ENCODE peak calls at places on chromosomes 7 and 10, in seven cellular contexts. D, U, Q, W, I, F and J are unnamed samples.

GRCh38 chr7:64618785-64619456 is 47.0 kb upstream of the ZNF107 start:
- DNase-seq in W (no peak), F (peak), U (peak), Q (no peak), D (peak), I (no peak), J (peak)

GRCh38 chr10:2202401-2202800 is 465.1 kb upstream of the ADARB2 start:
- DNase-seq in D (no peak), Q (no peak), I (no peak), F (no peak), W (no peak), U (peak), J (no peak)

GRCh38 chr7:39259391-39260003 is 281.8 kb downstream of the POU6F2 start:
- DNase-seq in F (no peak), Q (no peak), D (no peak), U (no peak), I (no peak), W (no peak), J (no peak)

GRCh38 chr7:37833107-37833817 is 15.1 kb upstream of the NME8 start:
- DNase-seq in Q (peak), D (peak), W (peak), U (peak), I (no peak), F (peak), J (peak)

GRCh38 chr10:29805134-29805691 is 170.4 kb upstream of the SVIL start:
- DNase-seq in Q (no peak), F (no peak), I (no peak), D (no peak), U (no peak), W (no peak), J (no peak)

GRCh38 chr7:106175507-106175906 is 63.4 kb upstream of the SYPL1 start:
- DNase-seq in I (no peak), W (no peak), U (no peak), D (no peak), Q (no peak), F (no peak), J (no peak)

GRCh38 chr7:158646766-158647474 is 57.7 kb downstream of the NCAPG2 start:
- DNase-seq in D (no peak), Q (no peak), I (no peak), F (peak), U (peak), W (no peak), J (no peak)

GRCh38 chr7:118755067-118755625 is 530.6 kb downstream of the ANKRD7 start:
- DNase-seq in Q (no peak), F (no peak), I (no peak), W (no peak), D (no peak), U (peak), J (no peak)

GRCh38 chr7:64557601-64558322 is 5.1 kb downstream of the ZNF680 start:
- DNase-seq in Q (no peak), F (peak), D (no peak), W (no peak), U (no peak), I (no peak), J (no peak)

GRCh38 chr7:1961776-1962276 is 270.9 kb downstream of the MAD1L1 start:
- DNase-seq in F (no peak), W (no peak), Q (no peak), D (peak), U (peak), I (peak), J (peak)

GRCh38 chr10:11447571-11447970 is 163.9 kb downstream of the USP6NL start:
- DNase-seq in I (no peak), D (no peak), W (no peak), Q (no peak), F (no peak), U (no peak), J (no peak)

GRCh38 chr10:86105640-86106039 is 261.0 kb downstream of the GRID1 start:
- DNase-seq in D (no peak), Q (no peak), W (peak), I (no peak), U (no peak), F (no peak), J (no peak)

GRCh38 chr7:43879477-43879876 is 10.2 kb upstream of the MRPS24 start:
- DNase-seq in D (peak), I (no peak), Q (no peak), W (no peak), U (peak), F (no peak), J (peak)

GRCh38 chr10:93110472-93111146 is 36.9 kb downstream of the CYP26A1 start:
- DNase-seq in I (no peak), D (no peak), U (no peak), W (no peak), F (peak), Q (no peak), J (no peak)

GRCh38 chr7:116618729-116619128 is 53.3 kb upstream of the MET start:
- DNase-seq in I (no peak), W (no peak), D (no peak), F (no peak), U (no peak), Q (no peak), J (no peak)

GRCh38 chr7:70383947-70384475 is 747.9 kb upstream of the GALNT17 start:
- DNase-seq in I (no peak), U (no peak), Q (no peak), D (no peak), F (no peak), W (no peak), J (no peak)

GRCh38 chr7:70700055-70700934 is 431.6 kb upstream of the GALNT17 start:
- DNase-seq in U (no peak), I (no peak), D (no peak), F (peak), W (no peak), Q (no peak), J (no peak)

GRCh38 chr10:130743751-130744191 is 567.8 kb downstream of the TCERG1L start:
- DNase-seq in Q (no peak), F (no peak), D (no peak), I (no peak), U (no peak), W (peak), J (no peak)

GRCh38 chr10:14905890-14906289 is 27.2 kb downstream of the SUV39H2 start:
- DNase-seq in Q (no peak), W (no peak), F (no peak), U (no peak), D (no peak), I (no peak), J (no peak)

GRCh38 chr10:14909101-14909500 is 30.4 kb downstream of the SUV39H2 start:
- DNase-seq in Q (no peak), U (no peak), I (no peak), W (no peak), D (no peak), F (no peak), J (no peak)

GRCh38 chr10:14906765-14907164 is 28.1 kb downstream of the SUV39H2 start:
- DNase-seq in D (no peak), U (no peak), F (no peak), Q (no peak), W (no peak), I (no peak), J (no peak)

GRCh38 chr10:14904864-14905263 is 26.2 kb downstream of the SUV39H2 start:
- DNase-seq in U (no peak), W (no peak), D (no peak), I (no peak), Q (no peak), F (no peak), J (no peak)

DNA sequence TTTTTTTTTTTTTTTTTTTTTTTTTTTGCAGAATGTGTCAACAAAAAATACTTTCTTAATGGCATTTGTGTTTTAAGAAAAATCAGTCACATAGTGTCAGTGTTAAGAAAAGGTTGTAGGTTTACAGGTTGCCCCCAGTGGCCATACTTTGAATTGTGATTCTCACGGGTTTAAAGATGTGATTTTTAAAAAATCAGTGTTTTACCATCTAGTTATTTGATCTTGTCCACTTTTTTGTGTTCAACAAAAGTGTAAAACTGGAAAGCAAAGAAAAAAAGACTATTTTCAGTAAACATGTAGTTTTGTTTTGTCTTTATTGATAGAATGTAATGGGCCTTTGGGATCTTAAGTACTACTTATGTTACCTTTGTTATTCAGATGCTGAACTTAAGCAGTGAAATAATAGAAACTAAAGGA is 25.7 kb downstream of the SUV39H2 start:
- DNase-seq in Q (peak), W (no peak), U (no peak), D (peak), F (peak), I (no peak), J (peak)
- TF ChIP-seq CTCF in Q (peak), W (peak), U (peak), D (peak), F (peak), I (peak), J (peak)

DNA sequence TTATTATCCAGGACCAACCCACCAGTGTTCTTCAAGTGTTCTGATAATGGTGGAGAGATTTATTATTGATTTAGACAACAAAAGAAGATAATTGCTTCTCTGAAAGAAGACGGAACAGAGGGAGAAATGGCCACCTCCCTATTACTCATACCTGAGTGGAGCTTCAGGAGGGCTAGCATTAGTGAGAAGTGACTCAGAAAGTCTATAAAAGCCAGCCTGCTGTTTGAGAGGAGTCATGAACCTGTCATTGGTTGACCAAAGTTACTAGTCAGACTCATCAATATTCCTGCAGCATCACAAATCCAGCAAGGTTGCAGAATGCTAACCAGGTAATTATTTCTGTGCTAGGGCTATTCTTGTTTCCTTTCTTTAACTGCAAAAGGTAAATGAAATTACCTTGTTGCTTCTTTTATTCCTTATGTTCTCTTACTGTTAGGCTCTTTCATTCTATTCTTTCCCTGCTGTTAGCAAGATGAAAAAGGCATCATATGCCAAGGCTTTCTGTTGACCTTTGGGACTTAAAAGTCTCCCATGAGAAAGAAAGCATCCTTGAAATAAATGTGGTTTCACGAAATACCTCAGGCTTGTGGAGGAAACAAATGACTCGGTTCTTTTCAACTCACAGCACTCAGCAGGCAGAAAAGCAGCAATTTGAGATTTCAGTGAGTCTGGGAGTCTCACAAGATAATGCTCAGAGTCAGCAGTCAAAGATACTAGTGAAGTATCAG is 256.4 kb upstream of the PHYHIPL start:
- DNase-seq in Q (no peak), I (peak), D (peak), U (peak), W (no peak), F (no peak), J (peak)
- H3K4me3 ChIP-seq in Q (no peak), I (no peak), D (no peak), U (no peak), W (no peak), F (no peak), J (no peak)

DNA sequence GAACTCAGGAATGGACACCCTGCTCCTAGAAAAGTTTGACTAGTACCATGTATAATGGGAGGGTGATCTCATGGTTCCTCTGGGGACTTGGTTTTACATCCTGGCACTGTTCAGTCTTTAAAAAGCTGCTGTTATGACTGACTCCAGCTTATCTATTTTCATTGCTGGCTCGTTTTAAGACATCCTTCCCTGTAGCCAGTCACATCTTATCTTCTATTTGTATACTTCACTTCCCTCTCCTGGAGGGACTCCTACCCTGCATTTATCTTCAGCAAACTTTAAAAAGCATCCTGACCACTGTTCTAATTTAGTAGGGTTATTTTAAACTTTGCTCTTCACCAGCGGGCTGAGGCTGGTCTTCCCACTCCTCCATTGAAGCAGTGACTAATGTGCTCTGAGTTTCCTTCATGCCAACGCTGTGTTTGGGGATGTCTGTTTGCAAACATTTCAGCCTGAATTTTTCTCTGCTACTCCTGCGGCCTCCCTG is 72.9 kb upstream of the ARMC3 start:
- DNase-seq in U (no peak), Q (no peak), F (no peak), I (no peak), D (peak), W (no peak), J (peak)
- TF ChIP-seq CTCF in U (no peak), Q (no peak), F (no peak), I (no peak), D (peak), W (no peak), J (peak)

GRCh38 chr7:131235489-131236317 is 92.0 kb upstream of the MKLN1 start:
- DNase-seq in U (peak), D (peak), F (no peak), Q (no peak), W (no peak), I (peak), J (peak)
- H3K4me3 ChIP-seq in U (no peak), D (no peak), F (no peak), Q (no peak), W (no peak), I (no peak), J (no peak)

DNA sequence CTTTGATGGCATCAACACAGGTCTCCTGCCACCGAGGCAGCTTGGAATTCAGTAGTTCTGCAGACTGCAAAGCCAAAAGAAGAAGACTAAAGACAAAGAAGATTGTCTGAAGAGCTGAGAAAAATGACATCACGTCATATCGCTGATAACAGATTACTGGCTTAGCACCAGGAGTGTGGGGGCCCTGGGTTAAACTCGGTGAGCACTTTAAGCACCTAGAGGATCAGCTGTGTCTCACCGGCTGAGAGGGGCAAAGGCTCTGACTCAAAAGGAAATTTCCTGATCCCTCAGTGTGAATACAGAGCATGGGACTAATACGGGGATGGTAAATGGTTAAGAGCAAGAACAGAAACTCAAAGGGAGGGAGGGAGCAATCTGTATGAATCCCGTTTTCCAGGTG is 30.7 kb downstream of the BRI3 start:
- DNase-seq in D (no peak), F (no peak), U (no peak), I (no peak), W (no peak), Q (no peak), J (no peak)
- TF ChIP-seq CTCF in D (no peak), F (no peak), U (no peak), I (no peak), W (no peak), Q (no peak), J (no peak)

GRCh38 chr7:122674502-122674901 is 24.4 kb downstream of the RNF133 start:
- DNase-seq in F (no peak), U (peak), W (no peak), Q (peak), I (no peak), D (peak), J (peak)
- H3K4me3 ChIP-seq in F (no peak), U (no peak), W (no peak), Q (no peak), I (no peak), D (no peak), J (peak)